ENCODE peak calls at places on chromosomes 11 and 22, in seven cellular contexts. L is A549; G is activated CD8-positive, alpha-beta T cell treated with anti-CD3 and anti-CD28 coated beads for 36 hours; F is GM10248; P is thoracic aorta; C is brain microvascular endothelial cell; W is fibroblast of lung. N is an unnamed sample.

GRCh38 chr11:44388828-44389645 is 79.1 kb upstream of the ALX4 start:
- DNase-seq in L (no peak), G (no peak), F (no peak), P (no peak), C (no peak), W (no peak), N (no peak)

GRCh38 chr11:59560290-59560701 is 49.0 kb downstream of the OR4D9 start:
- DNase-seq in L (no peak), G (peak), F (peak), P (no peak), C (peak), W (peak), N (peak)

GRCh38 chr11:45993438-45994064 is 71.1 kb downstream of the LARGE2 start:
- DNase-seq in L (no peak), G (no peak), F (no peak), P (no peak), C (no peak), W (peak), N (peak)

GRCh38 chr11:104572279-104572678 is 326.0 kb downstream of the CASP12 start:
- DNase-seq in L (no peak), G (no peak), F (no peak), P (no peak), C (peak), W (peak), N (no peak)

GRCh38 chr11:127632971-127633680 is 632.6 kb upstream of the KIRREL3 start:
- DNase-seq in L (no peak), G (no peak), F (no peak), P (no peak), C (no peak), W (no peak), N (peak)

GRCh38 chr22:27668828-27669797 is 132.4 kb downstream of the MN1 start:
- DNase-seq in L (peak), G (no peak), F (no peak), P (no peak), C (peak), W (peak), N (peak)

GRCh38 chr22:39873963-39874362 is 19.6 kb downstream of the ENTHD1 start:
- DNase-seq in L (no peak), G (peak), F (no peak), P (no peak), C (no peak), W (no peak), N (no peak)

GRCh38 chr22:21942407-21942895 is 10.2 kb downstream of the PPM1F start:
- DNase-seq in L (peak), G (peak), F (no peak), P (no peak), C (peak), W (peak), N (peak)

GRCh38 chr22:36009085-36009484 is 19.5 kb downstream of the RBFOX2 start:
- DNase-seq in L (no peak), G (no peak), F (no peak), P (no peak), C (peak), W (peak), N (peak)

GRCh38 chr11:18700375-18700774 is 1.8 kb downstream of the TMEM86A start:
- DNase-seq in L (no peak), G (no peak), F (no peak), P (no peak), C (no peak), W (no peak), N (no peak)

GRCh38 chr11:70811915-70812314 is 413.6 kb downstream of the CTTN start:
- DNase-seq in L (no peak), G (no peak), F (no peak), P (no peak), C (no peak), W (no peak), N (no peak)

GRCh38 chr22:49103314-49104052 is 724.2 kb downstream of the BRD1 start:
- DNase-seq in L (no peak), G (no peak), F (no peak), P (no peak), C (no peak), W (no peak), N (no peak)

GRCh38 chr11:120168960-120169681 is 31.2 kb upstream of the TRIM29 start:
- DNase-seq in L (peak), G (peak), F (peak), P (no peak), C (peak), W (peak), N (peak)

GRCh38 chr22:48233586-48233985 is 1471.1 kb downstream of the TBC1D22A start:
- DNase-seq in L (no peak), G (no peak), F (no peak), P (no peak), C (no peak), W (no peak), N (no peak)

GRCh38 chr11:106381895-106382294 is 304.4 kb downstream of the AASDHPPT start:
- DNase-seq in L (no peak), G (no peak), F (no peak), P (no peak), C (no peak), W (no peak), N (no peak)

GRCh38 chr22:35601743-35602633 is 15.1 kb downstream of the MB start:
- DNase-seq in L (no peak), G (peak), F (no peak), P (no peak), C (peak), W (peak), N (peak)

GRCh38 chr22:37289156-37289735 is 6.9 kb downstream of the CYTH4 start:
- DNase-seq in L (no peak), G (peak), F (no peak), P (no peak), C (no peak), W (no peak), N (no peak)

GRCh38 chr22:37287550-37287951 is 5.2 kb downstream of the CYTH4 start:
- DNase-seq in L (no peak), G (no peak), F (no peak), P (no peak), C (no peak), W (no peak), N (no peak)

GRCh38 chr22:37290737-37291136 is 8.4 kb downstream of the CYTH4 start:
- DNase-seq in L (no peak), G (no peak), F (no peak), P (no peak), C (no peak), W (peak), N (peak)

GRCh38 chr22:37285937-37286336 is 3.6 kb downstream of the CYTH4 start:
- DNase-seq in L (no peak), G (no peak), F (no peak), P (no peak), C (no peak), W (no peak), N (no peak)

DNA sequence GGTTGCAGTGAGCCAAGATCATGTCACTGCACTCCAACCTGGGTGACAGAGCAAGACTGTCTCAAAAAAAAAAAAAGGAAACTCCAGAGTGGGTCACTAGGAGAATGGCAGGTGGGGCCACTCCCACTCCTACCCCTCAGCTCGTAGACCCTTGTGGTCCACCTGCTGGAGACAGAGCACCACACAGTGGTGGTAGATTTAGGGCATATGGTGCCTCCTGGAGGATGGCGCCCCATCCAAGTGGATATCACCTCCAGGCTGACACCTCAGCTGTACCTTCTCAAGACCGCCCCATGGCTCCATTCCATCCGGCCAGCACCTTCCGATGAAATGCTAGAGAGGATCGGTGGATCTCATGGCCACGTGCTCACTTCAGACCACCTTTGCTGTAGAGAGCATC is 6.2 kb downstream of the CYTH4 start:
- DNase-seq in L (no peak), G (no peak), F (no peak), P (no peak), C (no peak), W (no peak), N (no peak)
- TF ChIP-seq CTCF in L (no peak), G (no peak), F (no peak), P (no peak), C (no peak), W (no peak), N (no peak)

DNA sequence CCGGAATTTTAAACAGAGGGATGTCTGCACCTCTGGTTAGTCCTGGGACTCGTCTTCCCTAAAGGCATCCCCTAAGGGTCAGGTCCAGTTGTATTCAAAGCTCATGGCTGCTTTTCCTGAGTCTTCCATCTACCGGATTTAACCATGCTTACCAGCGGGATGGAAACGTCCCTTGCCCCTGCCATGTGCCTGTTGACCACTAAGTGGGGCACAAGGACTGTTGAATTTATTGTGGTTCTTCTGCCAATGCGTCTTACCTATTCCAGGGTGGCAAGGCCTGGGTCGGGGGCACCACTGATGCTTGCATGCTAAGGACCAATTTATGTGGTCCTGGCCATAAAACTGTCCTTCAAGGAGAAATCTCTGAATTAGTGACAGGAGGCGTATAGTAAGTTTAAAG is 25.6 kb downstream of the ANKRD42 start:
- DNase-seq in L (no peak), G (no peak), F (no peak), P (no peak), C (no peak), W (no peak), N (peak)
- TF ChIP-seq CTCF in L (peak), G (no peak), F (no peak), P (no peak), C (peak), W (no peak), N (peak)

DNA sequence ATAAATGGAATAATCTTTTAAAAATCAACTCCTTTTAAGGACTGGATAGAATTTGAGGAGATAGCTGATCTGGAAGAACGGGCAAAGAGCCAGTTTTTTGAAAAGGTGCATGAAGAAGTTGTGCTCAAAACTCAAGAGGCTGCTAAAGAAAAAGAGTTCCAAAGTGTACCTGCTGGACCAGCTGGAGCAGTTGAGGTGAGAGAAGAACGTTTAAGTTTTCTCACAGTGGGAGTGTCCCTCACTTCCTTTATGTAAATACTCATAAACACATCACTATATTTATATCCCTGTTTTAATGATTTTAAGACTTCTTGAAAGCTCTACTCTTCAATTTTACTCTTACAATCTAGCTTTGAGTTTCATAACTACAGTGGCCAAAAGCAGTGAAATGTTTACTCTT is 11.7 kb upstream of the ANKRD42 start:
- DNase-seq in L (no peak), G (no peak), F (no peak), P (no peak), C (no peak), W (no peak), N (no peak)
- TF ChIP-seq CTCF in L (no peak), G (no peak), F (no peak), P (no peak), C (no peak), W (no peak), N (no peak)

GRCh38 chr11:116709970-116710369 is 62.8 kb downstream of the BUD13 start:
- DNase-seq in L (no peak), G (no peak), F (no peak), P (no peak), C (no peak), W (no peak), N (no peak)
- TF ChIP-seq CTCF in L (no peak), G (no peak), F (no peak), P (no peak), C (no peak), W (no peak), N (no peak)

DNA sequence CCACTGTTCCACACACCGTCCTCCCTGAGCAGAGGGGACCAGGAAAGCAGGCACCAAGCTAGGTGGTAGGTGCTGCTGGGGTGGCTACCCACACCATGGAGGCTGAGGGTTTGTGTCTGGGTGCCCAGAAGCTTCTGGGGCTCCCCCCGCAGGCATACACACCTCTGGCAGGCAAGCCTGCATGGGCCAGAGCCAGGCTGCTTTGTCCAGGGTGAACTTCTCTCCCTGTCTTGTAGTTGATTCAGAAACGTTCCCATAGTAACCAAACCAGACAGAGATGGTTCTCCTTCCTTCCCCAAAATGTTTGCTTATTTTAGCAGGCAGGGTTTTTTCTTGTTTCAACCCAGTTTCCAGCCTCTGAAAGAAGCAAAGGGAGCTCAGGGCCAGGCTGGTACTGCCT is 40.9 kb upstream of the SUSD2 start:
- DNase-seq in L (no peak), G (no peak), F (peak), P (no peak), C (no peak), W (peak), N (no peak)
- TF ChIP-seq CTCF in L (no peak), G (no peak), F (no peak), P (no peak), C (no peak), W (no peak), N (no peak)

DNA sequence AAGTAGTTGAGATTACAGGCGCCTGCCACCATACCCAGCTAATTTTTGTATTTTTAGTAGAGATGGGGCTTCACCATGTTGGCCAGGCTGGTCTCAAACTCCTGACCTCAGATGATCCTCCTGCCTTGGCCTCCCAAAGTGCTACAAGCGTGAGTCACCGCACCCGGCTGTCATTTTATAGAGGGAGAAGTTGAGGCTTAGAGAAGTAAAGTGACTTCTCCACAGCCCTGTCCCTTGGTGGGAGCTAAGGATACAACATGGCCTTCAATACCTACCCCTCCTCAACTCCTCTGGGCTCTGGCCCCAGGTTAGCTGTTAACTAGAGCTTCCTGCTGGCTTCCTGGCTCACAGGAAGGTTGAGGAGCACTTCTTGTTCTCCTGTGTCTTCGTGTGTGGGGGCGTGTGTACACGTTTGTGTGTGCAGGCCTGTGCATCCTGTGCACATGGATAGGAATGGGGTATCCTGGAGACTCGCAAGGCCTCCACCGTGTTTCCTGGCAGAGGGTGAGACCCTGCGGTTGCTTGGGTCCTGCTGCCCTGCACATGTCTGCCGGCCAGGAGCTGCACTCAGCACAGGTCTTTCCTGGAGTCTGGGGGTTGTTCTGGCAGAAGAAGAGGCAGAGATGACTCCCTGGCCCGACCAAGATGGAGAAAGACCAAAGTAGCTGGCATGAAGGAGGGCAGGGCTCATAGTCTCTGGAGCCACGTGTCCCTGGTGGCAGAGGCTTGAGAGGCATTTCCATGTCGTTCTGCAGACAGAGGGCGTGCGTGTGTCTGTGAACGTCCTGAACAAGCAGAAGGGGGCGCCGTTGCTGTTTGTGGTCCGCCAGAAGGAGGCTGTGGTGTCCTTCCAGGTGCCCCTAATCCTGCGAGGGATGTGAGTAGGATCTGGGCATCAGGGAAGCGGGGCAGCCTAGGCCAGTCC is 2.4 kb downstream of the SIDT2 start:
- DNase-seq in L (peak), G (peak), F (peak), P (no peak), C (peak), W (peak), N (peak)
- TF ChIP-seq CTCF in L (peak), G (peak), F (peak), P (peak), C (peak), W (peak), N (peak)

GRCh38 chr11:123186291-123186690 is 8.8 kb downstream of the CLMP start:
- DNase-seq in L (no peak), G (no peak), F (no peak), P (no peak), C (no peak), W (no peak), N (no peak)
- TF ChIP-seq CTCF in L (no peak), G (no peak), F (no peak), P (no peak), C (no peak), W (no peak), N (no peak)

N was measured in cardiac fibroblast.